ENCODE peak calls at places on chromosomes 1 and 21, in ten cellular contexts. R is neuronal stem cell; U is stimulated activated CD8-positive, alpha-beta memory T cell treated with anti-CD3 and anti-CD28 coated beads, Interleukin-7, amount 100 ng/mL, for 1 hour; V is NCI-H460; M is fibroblast of mammary gland; J is naive thymus-derived CD4-positive, alpha-beta T cell; D is tibial artery; N is stomach; W is cardiac fibroblast; Y is astrocyte of the spinal cord. K is an unnamed sample.

GRCh38 chr1:909861-910310 is 13.8 kb upstream of the SAMD11 start:
- DNase-seq in R (no peak), U (no peak), V (no peak), M (no peak), J (no peak), D (no peak), N (no peak), W (no peak), Y (no peak), K (peak)

GRCh38 chr1:215710340-215710971 is 143.4 kb downstream of the KCTD3 start:
- DNase-seq in R (peak), U (no peak), V (peak), M (peak), J (no peak), D (no peak), N (no peak), W (peak), Y (peak), K (no peak)

GRCh38 chr1:79043506-79043905 is 37.0 kb upstream of the ADGRL4 start:
- DNase-seq in R (no peak), U (no peak), V (peak), M (peak), J (no peak), D (no peak), N (no peak), W (peak), Y (no peak), K (no peak)

GRCh38 chr1:21262282-21263051 is 27.8 kb downstream of the ECE1 start:
- DNase-seq in R (no peak), U (no peak), V (no peak), M (peak), J (no peak), D (peak), N (peak), W (peak), Y (peak), K (peak)

GRCh38 chr1:238892612-238893011 is 493.8 kb upstream of the CHRM3 start:
- DNase-seq in R (no peak), U (no peak), V (peak), M (no peak), J (no peak), D (no peak), N (no peak), W (peak), Y (peak), K (no peak)

GRCh38 chr1:8563944-8564537 is 246.1 kb downstream of the SLC45A1 start:
- DNase-seq in R (no peak), U (no peak), V (no peak), M (no peak), J (no peak), D (no peak), N (no peak), W (no peak), Y (no peak), K (no peak)

GRCh38 chr1:106290805-106291537 is 765.5 kb upstream of the PRMT6 start:
- DNase-seq in R (no peak), U (no peak), V (no peak), M (no peak), J (no peak), D (no peak), N (no peak), W (no peak), Y (no peak), K (no peak)

GRCh38 chr1:41447995-41448770 is 36.3 kb downstream of the EDN2 start:
- DNase-seq in R (no peak), U (no peak), V (no peak), M (no peak), J (no peak), D (no peak), N (no peak), W (peak), Y (no peak), K (no peak)

GRCh38 chr1:53681647-53682368 is 57.2 kb downstream of the GLIS1 start:
- DNase-seq in R (peak), U (peak), V (no peak), M (no peak), J (no peak), D (peak), N (peak), W (peak), Y (no peak), K (no peak)

GRCh38 chr1:9166289-9167235 is 37.7 kb upstream of the GPR157 start:
- DNase-seq in R (no peak), U (no peak), V (no peak), M (peak), J (no peak), D (no peak), N (no peak), W (peak), Y (peak), K (no peak)

GRCh38 chr1:81377406-81377805 is 423.3 kb upstream of the ADGRL2 start:
- DNase-seq in R (no peak), U (no peak), V (no peak), M (no peak), J (no peak), D (no peak), N (no peak), W (no peak), Y (no peak), K (no peak)

GRCh38 chr1:220690140-220691038 is at the start of gene C1orf115:
- DNase-seq in R (peak), U (peak), V (peak), M (peak), J (peak), D (peak), N (peak), W (peak), Y (peak), K (peak)

GRCh38 chr1:227777646-227778045 is 37.8 kb upstream of the PRSS38 start:
- DNase-seq in R (no peak), U (no peak), V (no peak), M (no peak), J (no peak), D (peak), N (no peak), W (no peak), Y (no peak), K (no peak)

GRCh38 chr1:190303501-190303900 is 174.2 kb downstream of the BRINP3 start:
- DNase-seq in R (no peak), U (no peak), V (no peak), M (no peak), J (no peak), D (no peak), N (no peak), W (no peak), Y (no peak), K (no peak)

GRCh38 chr1:190849346-190849745 is 371.7 kb upstream of the BRINP3 start:
- DNase-seq in R (no peak), U (no peak), V (no peak), M (no peak), J (no peak), D (no peak), N (no peak), W (no peak), Y (no peak), K (no peak)

GRCh38 chr1:208668991-208669390 is 424.8 kb upstream of the PLXNA2 start:
- DNase-seq in R (no peak), U (no peak), V (no peak), M (no peak), J (no peak), D (no peak), N (no peak), W (no peak), Y (peak), K (no peak)

GRCh38 chr1:68459796-68460195 is 10.0 kb upstream of the RPE65 start:
- DNase-seq in R (no peak), U (no peak), V (peak), M (peak), J (no peak), D (no peak), N (no peak), W (peak), Y (peak), K (no peak)

GRCh38 chr1:105909811-105910210 is 1146.7 kb upstream of the PRMT6 start:
- DNase-seq in R (no peak), U (no peak), V (no peak), M (no peak), J (no peak), D (no peak), N (no peak), W (no peak), Y (no peak), K (no peak)

GRCh38 chr21:29237110-29238051 is 61.3 kb upstream of the BACH1 start:
- DNase-seq in R (peak), U (no peak), V (no peak), M (peak), J (no peak), D (peak), N (no peak), W (no peak), Y (no peak), K (no peak)

GRCh38 chr1:113488576-113489177 is 98.4 kb downstream of the MAGI3 start:
- DNase-seq in R (no peak), U (no peak), V (no peak), M (no peak), J (no peak), D (no peak), N (no peak), W (no peak), Y (no peak), K (no peak)

GRCh38 chr1:207806531-207807394 is 54.9 kb downstream of the CD46 start:
- DNase-seq in R (no peak), U (no peak), V (no peak), M (peak), J (no peak), D (peak), N (no peak), W (no peak), Y (peak), K (no peak)

GRCh38 chr21:31351438-31351837 is 7.4 kb upstream of the TIAM1 start:
- DNase-seq in R (no peak), U (no peak), V (no peak), M (peak), J (no peak), D (no peak), N (no peak), W (peak), Y (peak), K (no peak)

GRCh38 chr1:8671313-8671917 is 146.0 kb downstream of the RERE start:
- DNase-seq in R (peak), U (no peak), V (peak), M (peak), J (no peak), D (peak), N (no peak), W (peak), Y (peak), K (no peak)

GRCh38 chr1:7621334-7622219 is 149.5 kb upstream of the VAMP3 start:
- DNase-seq in R (no peak), U (no peak), V (no peak), M (peak), J (no peak), D (no peak), N (no peak), W (no peak), Y (no peak), K (no peak)

GRCh38 chr1:55635856-55636255 is 420.7 kb upstream of the USP24 start:
- DNase-seq in R (no peak), U (no peak), V (no peak), M (peak), J (no peak), D (peak), N (no peak), W (peak), Y (peak), K (no peak)

GRCh38 chr1:59406437-59407164 is 109.7 kb downstream of the FGGY start:
- DNase-seq in R (no peak), U (no peak), V (no peak), M (no peak), J (no peak), D (no peak), N (no peak), W (no peak), Y (no peak), K (no peak)

GRCh38 chr1:99537886-99538617 is 107.9 kb upstream of the PALMD start:
- DNase-seq in R (no peak), U (no peak), V (no peak), M (no peak), J (no peak), D (no peak), N (no peak), W (no peak), Y (no peak), K (no peak)

GRCh38 chr1:186082235-186082937 is 292.7 kb downstream of the TPR start:
- DNase-seq in R (peak), U (no peak), V (peak), M (peak), J (no peak), D (peak), N (peak), W (peak), Y (peak), K (peak)

GRCh38 chr21:37231671-37232070 is 35.5 kb downstream of the VPS26C start:
- DNase-seq in R (no peak), U (no peak), V (no peak), M (no peak), J (no peak), D (no peak), N (no peak), W (no peak), Y (no peak), K (no peak)

K was measured in right atrium auricular region.